ENCODE peak calls at places on chromosomes 11 and 22, in five cellular contexts. O, T, B, S and N are unnamed samples. For H3K4me1, the result is how much of the 10 kb centered on the place peaks cover.

GRCh38 chr22:36191106-36191836 is 10.3 kb downstream of the APOL4 start:
- DNase-seq in O (no peak), T (no peak), B (peak), S (no peak), N (no peak)

GRCh38 chr11:103863497-103863896 is 172.9 kb upstream of the DDI1 start:
- DNase-seq in O (no peak), T (no peak), B (no peak), S (no peak), N (no peak)

GRCh38 chr11:130609121-130610035 is 160.9 kb downstream of the ADAMTS15 start:
- DNase-seq in O (no peak), T (no peak), B (peak), S (peak), N (no peak)

GRCh38 chr22:31295831-31296230 is 3.5 kb upstream of the PIK3IP1 start:
- DNase-seq in O (no peak), T (no peak), B (no peak), S (no peak), N (no peak)

GRCh38 chr11:45827123-45827522 is 20.2 kb upstream of the CRY2 start:
- DNase-seq in O (no peak), T (no peak), B (no peak), S (no peak), N (no peak)

GRCh38 chr11:117480221-117480620 is 152.6 kb downstream of the CEP164 start:
- DNase-seq in O (no peak), T (no peak), B (no peak), S (no peak), N (no peak)

GRCh38 chr22:46052801-46053562 is 76.0 kb upstream of the WNT7B start:
- DNase-seq in O (peak), T (no peak), B (peak), S (peak), N (no peak)

GRCh38 chr11:57402188-57403066 is 12.0 kb upstream of the PRG2 start:
- DNase-seq in O (no peak), T (no peak), B (no peak), S (no peak), N (no peak)

GRCh38 chr11:38182126-38182907 is 1584.3 kb upstream of the RAG2 start:
- DNase-seq in O (no peak), T (no peak), B (no peak), S (no peak), N (no peak)

GRCh38 chr11:43892851-43893250 is 12.2 kb downstream of the ALKBH3 start:
- DNase-seq in O (no peak), T (no peak), B (no peak), S (no peak), N (no peak)

GRCh38 chr22:36692280-36692679 is 11.3 kb downstream of the CACNG2 start:
- DNase-seq in O (no peak), T (no peak), B (no peak), S (no peak), N (no peak)

GRCh38 chr11:56876621-56877312 is 111.9 kb upstream of the OR5AK2 start:
- DNase-seq in O (no peak), T (no peak), B (no peak), S (no peak), N (no peak)

GRCh38 chr11:34512810-34513673 is 552 bp downstream of the ELF5 start:
- DNase-seq in O (peak), T (peak), B (peak), S (peak), N (peak)

GRCh38 chr11:131998020-131998419 is 627.6 kb downstream of the NTM start:
- DNase-seq in O (no peak), T (no peak), B (peak), S (no peak), N (no peak)

GRCh38 chr22:32158712-32159533 is at the start of gene C22orf42:
- DNase-seq in O (no peak), T (no peak), B (no peak), S (no peak), N (no peak)

DNA sequence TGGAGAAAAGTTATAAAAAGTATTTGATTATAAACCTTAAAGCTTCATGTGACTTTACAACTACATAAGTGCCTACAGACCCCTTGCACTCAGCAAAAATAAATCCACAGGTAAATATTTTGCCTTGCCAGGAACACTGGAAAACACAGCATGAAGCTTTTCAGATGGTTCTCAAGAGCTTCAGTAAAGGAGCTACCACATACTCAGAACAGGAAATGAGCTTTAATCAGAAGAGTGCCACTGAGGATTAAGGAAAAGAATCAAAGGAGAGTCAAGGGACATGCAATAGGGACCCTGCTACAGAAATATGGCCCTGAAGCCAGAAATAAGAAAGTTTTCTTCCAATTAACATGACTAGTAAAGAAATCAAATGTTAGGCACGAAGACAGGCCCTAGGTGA is 1.2 kb downstream of the CASP1 start:
- DNase-seq in O (no peak), T (no peak), B (no peak), S (no peak), N (no peak)
- H3K4me3 ChIP-seq in O (peak), T (no peak), B (peak), S (no peak), N (no peak)

DNA sequence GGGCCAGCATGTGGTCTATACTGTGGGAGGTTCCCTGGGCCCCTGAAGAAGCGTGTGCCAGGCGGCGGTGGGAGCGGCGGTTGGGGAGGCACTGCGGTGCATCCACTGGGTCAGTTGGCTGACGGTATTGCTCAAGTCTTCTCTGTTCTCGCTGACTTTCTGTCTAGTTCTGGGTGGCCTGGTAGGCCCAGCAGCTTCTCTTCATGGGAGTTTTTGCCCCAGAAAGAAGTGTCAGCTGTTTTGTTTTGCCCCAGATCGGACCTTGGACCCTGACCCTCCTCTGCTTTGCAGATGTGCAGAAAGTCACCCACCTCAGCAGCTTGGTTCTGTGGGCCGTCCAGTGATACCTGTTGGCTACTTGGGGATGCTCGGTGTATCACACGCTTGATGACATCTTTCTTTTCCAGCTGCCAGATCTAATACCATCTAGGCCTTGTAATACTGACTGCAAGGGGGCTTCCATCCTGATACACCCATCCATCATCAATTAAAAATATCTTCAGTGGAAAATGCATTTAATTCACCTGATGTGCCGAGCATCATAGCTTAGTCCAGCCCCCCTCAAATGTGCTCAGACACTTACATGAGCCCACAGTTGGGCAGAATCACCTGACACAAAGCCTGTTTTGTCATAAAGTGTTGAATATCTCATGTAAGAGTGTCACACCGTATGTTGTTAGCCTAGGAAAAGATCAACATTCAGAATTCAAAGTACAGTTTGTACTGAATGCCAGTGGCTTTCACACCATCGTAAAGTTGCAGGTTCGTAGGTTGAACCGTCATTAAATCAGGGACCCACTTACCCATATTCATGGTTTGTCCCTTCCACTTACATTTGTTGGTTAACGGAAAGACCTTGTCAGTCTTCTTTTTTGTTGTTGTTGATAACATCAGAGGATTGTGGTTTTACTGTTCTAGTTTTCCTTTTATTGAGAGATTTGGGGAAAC is 13.9 kb downstream of the ZBED4 start:
- DNase-seq in O (no peak), T (no peak), B (no peak), S (no peak), N (no peak)
- H3K4me1 ChIP-seq in O (under half), T (under half), B (under half), S (under half), N (under half)

GRCh38 chr11:79414644-79415317 is 26.0 kb downstream of the TENM4 start:
- DNase-seq in O (no peak), T (no peak), B (no peak), S (no peak), N (no peak)
- H3K4me3 ChIP-seq in O (no peak), T (no peak), B (no peak), S (no peak), N (no peak)

GRCh38 chr22:42624551-42625106 is 9.9 kb upstream of the POLDIP3 start:
- DNase-seq in O (no peak), T (no peak), B (no peak), S (no peak), N (no peak)

GRCh38 chr22:42622061-42622710 is 7.5 kb upstream of the POLDIP3 start:
- DNase-seq in O (no peak), T (no peak), B (no peak), S (no peak), N (no peak)

GRCh38 chr22:42621505-42622002 is 6.9 kb upstream of the POLDIP3 start:
- DNase-seq in O (peak), T (no peak), B (peak), S (peak), N (peak)

GRCh38 chr22:42623756-42624446 is 9.2 kb upstream of the POLDIP3 start:
- DNase-seq in O (no peak), T (no peak), B (no peak), S (no peak), N (no peak)

DNA sequence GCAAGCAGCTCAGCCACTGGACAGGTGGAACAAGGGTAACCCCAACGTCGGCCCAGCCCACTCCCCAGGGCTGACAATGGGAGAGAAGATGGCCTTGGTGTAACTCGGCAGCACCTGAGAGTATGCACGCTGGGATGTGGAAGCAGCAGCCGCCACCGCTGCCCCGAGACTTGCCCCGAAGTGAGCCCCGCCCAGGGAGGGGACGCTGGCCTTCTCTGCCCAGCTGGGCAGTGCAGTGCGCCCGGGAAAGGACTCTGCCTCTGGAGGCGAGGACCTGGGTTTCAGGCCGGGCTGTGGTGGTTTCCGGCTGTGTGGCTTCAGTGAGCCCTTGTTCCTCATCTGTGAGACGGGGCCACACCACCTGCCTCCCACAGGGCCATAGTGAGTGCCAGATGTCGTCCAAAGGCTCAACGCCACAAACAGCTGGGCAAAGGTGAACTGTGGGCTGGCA is 8.6 kb upstream of the POLDIP3 start:
- DNase-seq in O (no peak), T (no peak), B (peak), S (no peak), N (no peak)
- H3K4me1 ChIP-seq in O (under half), T (under half), B (under half), S (under half), N (under half)

GRCh38 chr22:41831828-41832552 is 915 bp upstream of the SREBF2 start:
- DNase-seq in O (no peak), T (no peak), B (no peak), S (no peak), N (no peak)

GRCh38 chr22:41832553-41833368 is at the start of gene SREBF2:
- DNase-seq in O (peak), T (peak), B (peak), S (peak), N (peak)

GRCh38 chr22:41833369-41834004 is 582 bp downstream of the SREBF2 start:
- DNase-seq in O (peak), T (no peak), B (peak), S (peak), N (peak)

GRCh38 chr22:41830174-41830573 is 2.7 kb upstream of the SREBF2 start:
- DNase-seq in O (no peak), T (no peak), B (no peak), S (no peak), N (no peak)

GRCh38 chr22:41831383-41831782 is 1.5 kb upstream of the SREBF2 start:
- DNase-seq in O (no peak), T (no peak), B (no peak), S (no peak), N (no peak)
- H3K4me3 ChIP-seq in O (no peak), T (no peak), B (no peak), S (no peak), N (no peak)

GRCh38 chr11:62506413-62506940 is 40.1 kb downstream of the AHNAK start:
- DNase-seq in O (no peak), T (no peak), B (no peak), S (no peak), N (no peak)

GRCh38 chr11:62505112-62505783 is 41.4 kb downstream of the AHNAK start:
- DNase-seq in O (no peak), T (no peak), B (peak), S (no peak), N (peak)

GRCh38 chr11:62504158-62504973 is 42.2 kb downstream of the AHNAK start:
- DNase-seq in O (no peak), T (no peak), B (no peak), S (no peak), N (no peak)

GRCh38 chr11:62507023-62507422 is 39.6 kb downstream of the AHNAK start:
- DNase-seq in O (no peak), T (no peak), B (no peak), S (no peak), N (no peak)

DNA sequence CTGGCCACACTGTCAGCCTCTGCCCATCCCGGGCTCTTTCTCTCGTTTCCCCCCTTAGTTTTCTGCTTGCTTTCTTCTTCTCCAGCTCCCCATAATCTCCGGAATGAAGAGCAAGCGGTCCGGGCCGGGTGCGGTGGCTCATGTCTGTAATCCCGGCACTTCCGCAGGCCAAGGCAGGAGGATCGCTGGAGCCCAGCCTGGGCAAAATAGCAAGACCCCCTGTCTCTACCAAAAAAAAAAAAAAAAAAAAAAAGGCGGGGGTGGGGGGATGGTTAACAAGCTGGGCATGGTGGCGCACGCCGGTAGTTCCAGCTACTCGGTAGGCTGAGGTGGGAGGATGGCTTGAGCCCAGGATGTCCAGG is 40.8 kb downstream of the AHNAK start:
- DNase-seq in O (no peak), T (no peak), B (no peak), S (no peak), N (no peak)
- H3K4me1 ChIP-seq in O (under half), T (half or more), B (under half), S (under half), N (under half)